ENCODE peak calls at places on chromosomes 16 and 17, in six cellular contexts. W is cardiac muscle cell, O is colonic mucosa, U is esophagus muscularis mucosa, Q is pancreas, D is heart left ventricle. I is an unnamed sample.

GRCh38 chr16:23869052-23869451 is 33.3 kb downstream of the PRKCB start:
- DNase-seq in W (no peak), O (no peak), U (no peak), Q (no peak), D (no peak), I (no peak)

GRCh38 chr17:29177871-29178749 is 2.1 kb downstream of the MYO18A start:
- DNase-seq in W (no peak), O (peak; percentile 81), U (no peak), Q (no peak), D (no peak), I (no peak)

GRCh38 chr16:15518412-15519351 is 84.3 kb downstream of the BMERB1 start:
- DNase-seq in W (no peak), O (no peak), U (peak; percentile 95), Q (no peak), D (peak; percentile 65), I (no peak)

GRCh38 chr16:52721331-52721730 is 174.4 kb upstream of the TOX3 start:
- DNase-seq in W (no peak), O (no peak), U (no peak), Q (no peak), D (no peak), I (no peak)

GRCh38 chr17:2263183-2263954 is 40.2 kb downstream of the SMG6 start:
- DNase-seq in W (no peak), O (no peak), U (no peak), Q (no peak), D (no peak), I (no peak)

GRCh38 chr17:43020789-43021738 is 1.1 kb downstream of the VAT1 start:
- DNase-seq in W (peak; percentile 52), O (peak; percentile 69), U (peak; percentile 96), Q (peak; percentile 68), D (peak; percentile 82), I (peak; percentile 82)

GRCh38 chr17:6328279-6328678 is 106.6 kb downstream of the AIPL1 start:
- DNase-seq in W (no peak), O (no peak), U (no peak), Q (no peak), D (no peak), I (no peak)

GRCh38 chr17:42472709-42473521 is 14.2 kb downstream of the ATP6V0A1 start:
- DNase-seq in W (no peak), O (no peak), U (no peak), Q (no peak), D (no peak), I (no peak)

GRCh38 chr17:28937044-28937729 is 14.1 kb downstream of the PHF12 start:
- DNase-seq in W (no peak), O (peak; percentile 37), U (no peak), Q (no peak), D (no peak), I (no peak)

GRCh38 chr17:79133214-79133613 is 58.6 kb downstream of the ENGASE start:
- DNase-seq in W (no peak), O (no peak), U (no peak), Q (no peak), D (no peak), I (no peak)
- H3K27me3 ChIP-seq in W (no peaks in the 10 kb centered on the region), O (no peaks in the 10 kb centered on the region), U (no peaks in the 10 kb centered on the region), Q (no peaks in the 10 kb centered on the region), D (peaks cover 11% of the 10 kb centered on the region), I (peaks cover 100% of the 10 kb centered on the region)

GRCh38 chr16:20903889-20904506 is 3.4 kb downstream of the LYRM1 start:
- DNase-seq in W (no peak), O (no peak), U (no peak), Q (no peak), D (no peak), I (no peak)

GRCh38 chr16:20906225-20906870 is 5.8 kb downstream of the LYRM1 start:
- DNase-seq in W (no peak), O (no peak), U (no peak), Q (no peak), D (no peak), I (peak; percentile 90)

GRCh38 chr16:20903116-20903888 is 2.7 kb downstream of the LYRM1 start:
- DNase-seq in W (no peak), O (no peak), U (no peak), Q (no peak), D (no peak), I (no peak)

GRCh38 chr16:20905576-20905975 is 5.0 kb downstream of the LYRM1 start:
- DNase-seq in W (no peak), O (no peak), U (no peak), Q (no peak), D (no peak), I (peak; percentile 22)

GRCh38 chr16:20904507-20905079 is 4.0 kb downstream of the LYRM1 start:
- DNase-seq in W (no peak), O (no peak), U (no peak), Q (no peak), D (no peak), I (peak; percentile 66)
- H3K4me1 ChIP-seq in W (peaks cover 17% of the 10 kb centered on the region), O (peaks cover 10% of the 10 kb centered on the region), U (peaks cover 69% of the 10 kb centered on the region), Q (peaks cover 27% of the 10 kb centered on the region), D (peaks cover 53% of the 10 kb centered on the region), I (peaks cover 64% of the 10 kb centered on the region)

GRCh38 chr16:85905110-85906095 is 6.4 kb downstream of the IRF8 start:
- DNase-seq in W (no peak), O (no peak), U (no peak), Q (no peak), D (no peak), I (no peak)

GRCh38 chr16:85901760-85902365 is 2.9 kb downstream of the IRF8 start:
- DNase-seq in W (no peak), O (no peak), U (no peak), Q (no peak), D (no peak), I (no peak)

GRCh38 chr16:85901110-85901509 is 2.1 kb downstream of the IRF8 start:
- DNase-seq in W (no peak), O (no peak), U (no peak), Q (no peak), D (no peak), I (no peak)

GRCh38 chr16:85902366-85903155 is 3.6 kb downstream of the IRF8 start:
- DNase-seq in W (peak; percentile 62), O (no peak), U (no peak), Q (peak; percentile 77), D (no peak), I (no peak)

DNA sequence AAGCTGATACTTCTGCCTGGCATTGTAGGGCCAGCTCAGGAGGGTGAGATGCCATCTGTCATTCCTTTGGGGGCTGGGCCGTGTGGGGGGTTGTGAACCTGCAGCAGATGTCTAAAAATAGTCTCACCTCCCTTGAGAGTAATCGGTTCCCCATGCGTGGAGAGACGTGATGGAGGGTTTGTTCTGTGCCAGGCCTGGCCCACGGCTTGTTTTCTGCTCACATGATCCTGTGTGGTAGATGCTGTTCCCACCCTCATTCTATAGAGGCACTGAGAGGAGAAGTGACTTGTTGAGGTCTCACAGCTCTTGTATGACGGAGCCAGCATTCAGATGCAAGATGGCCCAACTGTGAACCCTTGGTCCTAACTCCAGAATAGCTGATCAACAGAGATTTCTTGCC is 4.6 kb downstream of the IRF8 start:
- DNase-seq in W (no peak), O (no peak), U (no peak), Q (no peak), D (no peak), I (no peak)
- H3K27me3 ChIP-seq in W (peaks cover 23% of the 10 kb centered on the region), O (no peaks in the 10 kb centered on the region), U (no peaks in the 10 kb centered on the region), Q (no peaks in the 10 kb centered on the region), D (peaks cover 3% of the 10 kb centered on the region), I (peaks cover 15% of the 10 kb centered on the region)

DNA sequence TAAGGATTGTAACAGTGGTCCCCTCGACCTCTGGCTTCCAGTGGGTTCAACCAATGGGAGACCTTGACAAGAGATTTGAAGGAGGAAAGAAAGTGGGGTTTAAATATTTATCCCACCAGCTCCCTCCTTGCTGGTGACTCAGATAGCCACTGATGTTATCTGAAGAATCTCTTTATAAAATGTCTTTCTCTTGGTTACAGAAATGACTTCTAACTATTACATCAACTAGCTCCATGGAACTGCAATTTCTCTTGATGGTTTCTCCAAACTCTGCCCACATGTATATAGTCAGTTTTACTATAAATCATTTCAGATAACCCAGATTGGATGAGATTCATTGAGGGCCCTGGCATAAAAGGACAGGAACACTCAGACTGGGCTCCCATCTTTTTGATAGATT is 920.2 kb upstream of the SOX9 start:
- DNase-seq in W (no peak), O (no peak), U (no peak), Q (no peak), D (no peak), I (no peak)
- H3K4me1 ChIP-seq in W (no peaks in the 10 kb centered on the region), O (no peaks in the 10 kb centered on the region), U (no peaks in the 10 kb centered on the region), Q (peaks cover 5% of the 10 kb centered on the region), D (no peaks in the 10 kb centered on the region), I (no peaks in the 10 kb centered on the region)

GRCh38 chr16:84726079-84726669 is 26.4 kb downstream of the USP10 start:
- DNase-seq in W (peak; percentile 93), O (peak; percentile 96), U (peak; percentile 97), Q (peak; percentile 83), D (peak; percentile 93), I (peak; percentile 82)
- H3K27me3 ChIP-seq in W (no peaks in the 10 kb centered on the region), O (no peaks in the 10 kb centered on the region), U (no peaks in the 10 kb centered on the region), Q (no peaks in the 10 kb centered on the region), D (no peaks in the 10 kb centered on the region), I (no peaks in the 10 kb centered on the region)

DNA sequence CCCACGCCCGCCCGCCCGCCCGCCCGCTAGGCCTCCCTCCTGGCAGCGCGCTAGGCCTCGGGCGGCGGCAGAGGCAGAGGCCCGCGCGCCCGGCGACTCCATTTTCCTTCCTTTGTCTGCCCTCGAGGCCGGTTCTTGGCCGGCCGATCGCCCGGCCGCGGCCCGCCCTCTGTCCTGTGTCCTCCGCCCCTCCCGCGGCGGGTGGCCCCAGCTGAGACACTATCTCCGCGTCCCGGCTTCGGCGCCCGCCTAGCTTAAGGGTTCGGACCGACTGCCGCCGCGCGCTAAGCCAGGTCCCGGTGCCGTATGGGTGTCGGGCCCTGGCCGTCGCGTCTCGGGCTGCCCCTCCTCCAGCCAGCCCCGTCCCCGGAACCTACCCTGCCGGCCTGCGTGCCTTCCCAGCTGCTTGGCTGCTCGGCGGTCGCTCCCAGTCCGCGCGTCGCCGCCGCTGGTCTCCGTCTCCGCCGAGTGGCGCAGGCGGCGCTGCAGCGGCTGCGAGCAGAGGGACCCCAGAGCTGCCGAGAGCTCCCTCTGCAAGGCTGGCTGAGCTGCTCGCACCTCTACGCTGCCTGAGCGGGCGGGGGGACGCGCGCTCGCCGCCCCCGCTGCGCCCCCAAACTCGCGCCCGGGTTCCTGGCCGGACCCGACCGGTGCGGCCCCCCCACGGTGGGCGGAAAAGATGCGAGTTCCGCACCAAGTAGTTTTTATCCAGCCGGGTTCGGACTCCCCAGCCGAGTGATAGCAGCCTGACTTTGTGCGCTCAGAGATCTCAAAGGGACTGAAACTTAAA is 787 bp downstream of the CTCF start:
- DNase-seq in W (peak; percentile 90), O (peak; percentile 60), U (no peak), Q (peak; percentile 82), D (peak; percentile 74), I (peak; percentile 77)
- H3K4me1 ChIP-seq in W (peaks cover 12% of the 10 kb centered on the region), O (peaks cover 6% of the 10 kb centered on the region), U (peaks cover 22% of the 10 kb centered on the region), Q (peaks cover 14% of the 10 kb centered on the region), D (peaks cover 23% of the 10 kb centered on the region), I (peaks cover 33% of the 10 kb centered on the region)